ENCODE peak calls at places on chromosomes 7 and 10, in seven cellular contexts. W, A, Z, R, C, Y and T are unnamed samples.

GRCh38 chr7:24911213-24911603 is 68.8 kb downstream of the OSBPL3 start:
- DNase-seq in A (no peak), R (no peak), Y (no peak), W (no peak), Z (peak), C (no peak), T (no peak)

GRCh38 chr7:146146866-146147265 is 30.3 kb downstream of the CNTNAP2 start:
- DNase-seq in W (no peak), R (no peak), C (no peak), Z (no peak), A (no peak), Y (no peak), T (no peak)

GRCh38 chr7:23106801-23107713 is 1.5 kb downstream of the KLHL7 start:
- DNase-seq in A (no peak), W (no peak), R (no peak), Y (no peak), C (no peak), Z (no peak), T (no peak)

GRCh38 chr7:151141855-151142685 is 25.4 kb downstream of the GBX1 start:
- DNase-seq in C (no peak), Z (no peak), Y (no peak), W (no peak), A (peak), R (no peak), T (no peak)

GRCh38 chr10:69733791-69734261 is 67.9 kb upstream of the COL13A1 start:
- DNase-seq in C (no peak), A (no peak), W (peak), Z (no peak), Y (no peak), R (no peak), T (no peak)

GRCh38 chr10:29146736-29147135 is 142.1 kb upstream of the LYZL1 start:
- DNase-seq in A (no peak), Y (no peak), R (no peak), W (no peak), Z (no peak), C (no peak), T (no peak)

GRCh38 chr10:131134651-131135050 is 176.9 kb downstream of the TCERG1L start:
- DNase-seq in R (no peak), A (no peak), Y (no peak), Z (no peak), C (no peak), W (no peak), T (no peak)

GRCh38 chr10:109961181-109962001 is 38.1 kb upstream of the XPNPEP1 start:
- DNase-seq in Y (peak), W (no peak), A (no peak), Z (no peak), R (no peak), C (no peak), T (no peak)

GRCh38 chr7:141475678-141476077 is 75.5 kb upstream of the AGK start:
- DNase-seq in Y (no peak), W (no peak), R (no peak), Z (no peak), C (no peak), A (no peak), T (no peak)

GRCh38 chr10:95660283-95660682 is 3.8 kb upstream of the ALDH18A1 start:
- DNase-seq in Z (no peak), R (no peak), C (no peak), W (no peak), A (no peak), Y (no peak), T (no peak)

DNA sequence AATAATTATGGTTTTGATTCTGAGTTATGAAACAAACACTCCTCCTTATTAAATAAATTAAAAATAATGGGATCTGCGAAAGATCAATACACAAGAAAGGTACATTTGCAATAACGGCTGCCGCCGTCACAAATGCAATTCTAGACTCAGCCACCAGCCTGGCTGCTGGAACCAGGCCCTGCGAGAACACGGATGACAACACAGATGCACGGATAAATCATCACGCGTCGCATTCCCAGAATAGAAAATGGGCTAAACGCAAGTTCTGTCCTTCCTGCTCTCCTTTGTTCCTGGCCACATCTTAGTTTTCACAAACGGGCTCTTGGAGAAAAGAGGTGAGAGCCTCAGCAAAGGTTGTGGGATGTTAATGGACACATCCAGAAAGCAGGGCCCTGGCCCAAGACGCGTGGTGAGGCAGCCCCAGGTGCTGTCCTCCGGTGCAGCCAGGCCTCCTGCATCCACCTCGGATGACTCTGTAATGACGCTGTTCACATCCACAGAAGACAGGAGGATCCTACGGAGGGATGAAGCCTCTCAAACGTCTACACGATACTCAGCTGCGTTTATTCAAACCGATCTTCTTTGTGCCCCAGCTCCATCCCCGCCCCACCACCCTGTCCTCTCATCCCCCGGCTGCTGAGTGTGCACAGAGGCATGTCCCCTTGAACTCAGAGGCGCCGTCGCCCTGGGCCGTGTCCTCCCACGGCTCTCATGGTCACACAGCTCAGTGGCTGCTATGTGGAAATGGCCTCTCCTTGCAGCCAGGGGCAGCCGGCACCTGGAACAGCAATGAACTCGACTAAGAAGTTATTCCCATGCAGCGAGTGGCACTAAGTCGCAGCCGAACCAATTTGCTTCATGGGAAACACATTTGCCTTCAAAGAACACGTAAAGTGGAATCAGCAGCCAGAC is 197.9 kb downstream of the PTPRN2 start:
- DNase-seq in Z (no peak), W (no peak), A (no peak), C (no peak), Y (no peak), R (no peak), T (no peak)
- H3K4me3 ChIP-seq in Z (no peak), W (no peak), A (no peak), C (no peak), Y (no peak), R (no peak), T (no peak)

GRCh38 chr10:77913090-77913489 is 13.5 kb downstream of the DLG5 start:
- DNase-seq in W (no peak), Z (no peak), A (no peak), C (no peak), R (no peak), Y (no peak), T (no peak)
- TF ChIP-seq CTCF in W (no peak), Z (no peak), A (no peak), C (no peak), R (no peak), Y (no peak), T (no peak)

DNA sequence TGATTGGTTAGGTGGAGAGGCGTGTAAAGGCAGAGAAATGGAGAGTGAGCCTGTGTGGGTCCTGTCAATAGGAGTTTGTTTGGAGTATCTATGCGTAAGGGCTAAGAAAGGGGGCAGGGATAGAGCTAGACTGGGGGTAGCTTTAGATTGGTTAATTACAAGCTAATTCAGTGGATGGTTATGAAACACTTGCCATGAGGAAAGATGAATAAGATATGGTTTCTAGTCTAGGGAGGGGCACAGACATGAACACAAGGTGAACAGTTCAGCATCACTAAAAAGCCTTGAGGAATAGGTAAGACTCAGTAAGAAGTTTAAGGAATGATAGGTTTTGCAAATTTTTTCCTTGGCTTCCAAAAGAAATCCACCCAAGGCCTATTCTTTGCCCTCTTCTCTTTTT is 50.6 kb downstream of the PLPP4 start:
- DNase-seq in W (no peak), A (no peak), Y (no peak), Z (no peak), R (no peak), C (no peak), T (no peak)
- TF ChIP-seq POLR2A in W (no peak), A (no peak), Y (no peak), Z (no peak), R (no peak), C (no peak), T (no peak)

GRCh38 chr10:99466632-99467031 is 36.2 kb upstream of the GOT1 start:
- DNase-seq in C (no peak), R (no peak), A (peak), Y (peak), Z (no peak), W (no peak), T (no peak)

GRCh38 chr10:99470327-99470726 is 39.9 kb upstream of the GOT1 start:
- DNase-seq in C (no peak), A (no peak), W (no peak), Z (no peak), Y (no peak), R (no peak), T (no peak)

DNA sequence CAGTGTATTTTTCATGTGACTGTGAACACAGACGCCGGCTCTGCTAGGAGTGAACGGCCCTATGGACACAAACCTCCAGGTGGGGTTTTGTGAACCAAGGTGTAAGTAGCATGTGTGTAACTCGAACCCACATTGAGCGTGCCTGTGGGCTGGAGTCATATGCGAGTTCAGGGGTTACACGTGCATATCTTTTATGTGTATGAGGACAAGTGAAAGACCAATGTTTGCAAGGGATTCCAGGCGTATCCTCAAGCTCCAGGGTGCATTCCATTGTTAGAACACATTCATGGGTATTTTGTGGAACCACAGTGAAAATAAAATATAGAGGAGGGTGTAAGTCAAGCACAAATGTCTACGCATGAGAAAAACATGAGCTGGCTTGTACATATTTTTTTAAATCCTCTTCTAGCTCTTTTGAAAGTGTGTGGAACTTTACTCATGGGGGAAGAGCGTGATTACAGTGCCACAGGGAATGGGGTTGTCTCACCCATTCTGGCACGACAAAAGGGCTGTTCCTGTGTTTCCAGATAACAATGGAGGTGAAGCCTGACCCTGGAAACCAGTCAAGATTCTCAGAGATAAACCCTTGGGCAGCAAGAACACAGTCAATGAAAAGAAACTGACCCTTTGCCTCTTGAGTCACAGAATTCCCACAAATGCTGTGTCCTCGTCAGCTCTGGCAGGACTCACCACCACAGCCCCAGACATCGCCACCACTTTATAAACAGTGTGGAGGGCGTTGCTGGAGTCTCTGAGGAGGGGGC is 37.0 kb upstream of the GOT1 start:
- DNase-seq in W (no peak), R (no peak), C (no peak), Y (no peak), A (no peak), Z (no peak), T (no peak)
- H3K4me3 ChIP-seq in W (no peak), R (no peak), C (no peak), Y (no peak), A (no peak), Z (no peak), T (no peak)

GRCh38 chr7:149489391-149490024 is 8.1 kb downstream of the ZNF746 start:
- DNase-seq in Y (no peak), W (peak), C (no peak), Z (no peak), R (no peak), A (no peak), T (no peak)
- TF ChIP-seq CTCF in Y (no peak), W (peak), C (no peak), Z (peak), R (no peak), A (no peak), T (no peak)

GRCh38 chr10:13100349-13101294 is 659 bp downstream of the OPTN start:
- DNase-seq in R (no peak), W (peak), Y (peak), A (peak), Z (no peak), C (peak), T (peak)

GRCh38 chr10:13099144-13099665 is 758 bp upstream of the OPTN start:
- DNase-seq in Y (peak), Z (no peak), W (peak), C (peak), A (peak), R (no peak), T (no peak)

GRCh38 chr10:13103554-13103953 is 3.6 kb downstream of the OPTN start:
- DNase-seq in C (no peak), W (no peak), Z (no peak), A (no peak), Y (no peak), R (no peak), T (no peak)

GRCh38 chr10:13102002-13102794 is 2.2 kb downstream of the OPTN start:
- DNase-seq in R (no peak), Y (no peak), Z (no peak), W (no peak), A (no peak), C (peak), T (no peak)

DNA sequence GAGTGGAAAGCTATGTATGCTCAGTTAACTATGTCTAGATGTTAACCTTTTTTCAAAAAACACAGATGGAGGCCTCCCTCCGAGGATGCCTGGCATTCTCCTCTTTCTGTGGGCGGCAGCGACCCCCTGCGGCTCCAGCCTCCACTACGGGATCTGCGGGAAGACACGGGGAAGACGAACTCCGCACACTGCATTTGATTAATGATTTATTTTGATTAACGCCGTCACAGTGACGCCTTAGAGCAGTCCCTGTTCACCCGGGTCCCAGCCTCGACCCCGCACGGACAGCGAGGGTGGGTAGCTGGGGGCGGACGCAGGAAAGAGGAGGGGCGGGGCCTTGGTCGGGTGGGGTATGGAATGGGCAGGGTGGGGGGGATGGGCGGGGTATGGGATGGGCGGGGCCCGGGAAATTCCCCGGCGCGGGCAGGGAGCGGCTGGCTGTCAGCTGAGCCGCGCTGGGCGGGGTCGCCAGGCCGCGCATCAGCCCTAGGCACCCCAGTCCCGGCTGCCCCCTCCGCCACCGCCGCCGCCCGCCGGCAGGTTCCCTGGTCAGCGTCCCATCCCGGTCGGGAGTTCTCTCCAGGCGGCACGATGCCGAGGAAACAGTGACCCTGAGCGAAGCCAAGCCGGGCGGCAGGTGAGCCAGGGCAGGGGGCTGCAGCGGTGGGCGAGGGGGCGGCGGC is at the start of gene OPTN:
- DNase-seq in R (peak), Z (peak), W (peak), A (peak), C (peak), Y (peak), T (peak)
- TF ChIP-seq POLR2A in R (peak), Z (peak), W (peak), A (peak), C (peak), Y (peak), T (no peak)

GRCh38 chr10:20276127-20276979 is 460.1 kb downstream of the PLXDC2 start:
- DNase-seq in C (no peak), Z (no peak), Y (no peak), A (no peak), W (no peak), R (no peak), T (no peak)

GRCh38 chr10:20272575-20272974 is 456.3 kb downstream of the PLXDC2 start:
- DNase-seq in A (no peak), Z (no peak), R (no peak), C (no peak), W (no peak), Y (no peak), T (no peak)

GRCh38 chr10:20274580-20274979 is 458.3 kb downstream of the PLXDC2 start:
- DNase-seq in R (no peak), Y (no peak), W (no peak), A (no peak), Z (no peak), C (no peak), T (no peak)

GRCh38 chr10:20267734-20268133 is 451.5 kb downstream of the PLXDC2 start:
- DNase-seq in Z (no peak), W (no peak), A (no peak), R (no peak), C (no peak), Y (no peak), T (no peak)

GRCh38 chr10:20271490-20271889 is 455.3 kb downstream of the PLXDC2 start:
- DNase-seq in Y (no peak), A (no peak), W (no peak), C (no peak), Z (no peak), R (no peak), T (no peak)
- H3K4me3 ChIP-seq in Y (no peak), A (no peak), W (no peak), C (no peak), Z (no peak), R (no peak), T (no peak)

DNA sequence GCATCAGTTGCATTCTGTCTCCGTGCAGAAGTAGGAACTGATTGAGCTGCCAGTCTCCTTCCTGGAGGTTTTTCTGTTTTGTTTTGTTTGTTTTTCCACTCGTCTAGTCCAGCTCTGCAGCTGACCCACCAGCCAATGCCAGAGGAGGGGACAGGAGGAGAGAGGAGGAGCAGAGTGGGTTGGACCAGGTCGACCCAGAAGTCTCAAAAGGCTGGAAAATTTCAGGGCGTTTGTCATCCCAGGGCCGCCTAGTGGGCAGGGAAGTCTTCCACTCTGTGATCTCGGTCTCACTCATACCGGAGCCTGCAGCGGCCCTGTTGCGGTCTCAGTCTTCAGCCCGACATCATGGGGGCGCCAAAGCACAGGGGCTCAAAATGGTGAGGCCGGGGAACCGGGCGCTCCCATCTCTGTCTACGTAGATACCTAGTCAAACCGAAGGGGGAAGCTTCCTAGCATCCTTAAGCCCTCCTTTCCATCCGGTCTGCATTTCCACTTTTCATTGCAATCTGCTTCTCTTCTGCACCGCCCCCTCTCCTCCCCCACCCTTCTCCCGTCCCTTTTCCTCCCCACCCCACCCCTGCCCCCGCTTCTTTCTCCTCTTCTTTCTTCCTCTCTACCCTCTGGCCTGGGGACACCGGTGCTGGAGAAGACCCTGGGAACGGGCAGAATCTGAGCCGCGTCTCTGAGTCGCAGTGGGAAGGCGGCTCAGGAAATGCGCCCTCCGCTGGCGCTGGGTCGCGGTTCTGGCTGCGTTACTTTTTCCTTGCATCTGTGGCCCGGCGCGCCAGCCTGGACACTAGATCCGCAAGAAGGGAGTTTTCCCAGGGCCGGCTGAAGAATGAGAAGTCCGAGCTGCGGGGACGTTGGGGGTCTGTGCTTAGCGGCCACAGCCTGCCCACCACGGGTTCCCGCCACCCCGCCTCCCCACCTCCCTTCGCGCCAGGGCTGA is 16.2 kb upstream of the PAX2 start:
- DNase-seq in Y (peak), A (no peak), R (no peak), C (peak), W (peak), Z (no peak), T (no peak)
- TF ChIP-seq CTCF in Y (peak), A (no peak), R (no peak), C (peak), W (peak), Z (peak), T (no peak)

GRCh38 chr10:93702278-93703001 is at the start of gene FRA10AC1:
- DNase-seq in Z (no peak), C (peak), R (peak), W (peak), Y (peak), A (peak), T (peak)
- TF ChIP-seq POLR2A in Z (peak), C (peak), R (peak), W (peak), Y (peak), A (peak), T (no peak)